ENCODE peak calls at places on chromosomes 7 and 10, in six cellular contexts. X is WTC11, E is fibroblast of pulmonary artery, J is adrenal gland, G is brain microvascular endothelial cell, U is GM10248. Q is an unnamed sample.

GRCh38 chr7:30225863-30226361 is 58.5 kb upstream of the ZNRF2 start:
- DNase-seq in X (no peak), E (peak), J (peak), G (peak), U (peak), Q (peak)

GRCh38 chr10:88227342-88228018 is 355.6 kb downstream of the RNLS start:
- DNase-seq in X (no peak), E (peak), J (no peak), G (peak), U (no peak), Q (no peak)

GRCh38 chr10:77201135-77202111 is 436.2 kb downstream of the KCNMA1 start:
- DNase-seq in X (no peak), E (peak), J (no peak), G (no peak), U (no peak), Q (no peak)

GRCh38 chr7:106523482-106523881 is 137.5 kb downstream of the CCDC71L start:
- DNase-seq in X (no peak), E (no peak), J (no peak), G (no peak), U (no peak), Q (no peak)

GRCh38 chr7:73894851-73895441 is 34.0 kb downstream of the TMEM270 start:
- DNase-seq in X (no peak), E (peak), J (no peak), G (peak), U (no peak), Q (no peak)

GRCh38 chr10:129929343-129930297 is 34.5 kb downstream of the EBF3 start:
- DNase-seq in X (peak), E (no peak), J (no peak), G (no peak), U (no peak), Q (no peak)

GRCh38 chr7:47724335-47724982 is 142.5 kb upstream of the TNS3 start:
- DNase-seq in X (no peak), E (peak), J (no peak), G (peak), U (no peak), Q (no peak)

GRCh38 chr10:1063232-1063862 is 7.2 kb downstream of the WDR37 start:
- DNase-seq in X (no peak), E (no peak), J (no peak), G (no peak), U (no peak), Q (no peak)

GRCh38 chr7:77456711-77457110 is 40.6 kb upstream of the GSAP start:
- DNase-seq in X (no peak), E (peak), J (no peak), G (no peak), U (no peak), Q (no peak)

GRCh38 chr7:70597071-70597470 is 534.9 kb upstream of the GALNT17 start:
- DNase-seq in X (no peak), E (no peak), J (no peak), G (no peak), U (no peak), Q (no peak)

GRCh38 chr7:23700058-23700457 is 10.0 kb upstream of the STK31 start:
- DNase-seq in X (no peak), E (no peak), J (no peak), G (no peak), U (no peak), Q (no peak)

GRCh38 chr10:59099536-59099935 is 76.9 kb upstream of the PHYHIPL start:
- DNase-seq in X (no peak), E (no peak), J (no peak), G (no peak), U (no peak), Q (no peak)

GRCh38 chr7:93544686-93545085 is 29.8 kb downstream of the CALCR start:
- DNase-seq in X (no peak), E (no peak), J (no peak), G (peak), U (no peak), Q (no peak)

GRCh38 chr10:73768881-73769280 is 13.0 kb upstream of the CHCHD1 start:
- DNase-seq in X (peak), E (no peak), J (no peak), G (no peak), U (peak), Q (peak)

GRCh38 chr10:68501691-68502090 is 25.6 kb downstream of the SLC25A16 start:
- DNase-seq in X (no peak), E (no peak), J (no peak), G (no peak), U (no peak), Q (no peak)

GRCh38 chr7:135943266-135943889 is 33.8 kb downstream of the MTPN start:
- DNase-seq in X (no peak), E (peak), J (no peak), G (no peak), U (no peak), Q (no peak)

GRCh38 chr7:81769891-81770818 is at the start of gene HGF:
- DNase-seq in X (peak), E (peak), J (peak), G (peak), U (no peak), Q (no peak)

GRCh38 chr7:26474596-26474995 is 182.9 kb downstream of the SNX10 start:
- DNase-seq in X (no peak), E (no peak), J (no peak), G (no peak), U (no peak), Q (no peak)
- TF ChIP-seq CTCF in X (no peak), E (no peak), J (no peak), G (no peak), U (no peak), Q (no peak)

GRCh38 chr7:115059312-115059711 is 137.4 kb downstream of the MDFIC start:
- DNase-seq in X (no peak), E (peak), J (no peak), G (no peak), U (no peak), Q (no peak)
- TF ChIP-seq CTCF in X (no peak), E (no peak), J (no peak), G (no peak), U (no peak), Q (no peak)

GRCh38 chr10:47358457-47358856 is 10.3 kb downstream of the RBP3 start:
- DNase-seq in X (no peak), E (no peak), J (no peak), G (no peak), U (no peak), Q (no peak)
- TF ChIP-seq CTCF in X (no peak), E (no peak), J (no peak), G (no peak), U (no peak), Q (no peak)

GRCh38 chr7:112789824-112790650 is at the start of gene TMEM168:
- DNase-seq in X (peak), E (peak), J (peak), G (peak), U (peak), Q (peak)
- TF ChIP-seq CTCF in X (no peak), E (no peak), J (no peak), G (no peak), U (no peak), Q (no peak)

DNA sequence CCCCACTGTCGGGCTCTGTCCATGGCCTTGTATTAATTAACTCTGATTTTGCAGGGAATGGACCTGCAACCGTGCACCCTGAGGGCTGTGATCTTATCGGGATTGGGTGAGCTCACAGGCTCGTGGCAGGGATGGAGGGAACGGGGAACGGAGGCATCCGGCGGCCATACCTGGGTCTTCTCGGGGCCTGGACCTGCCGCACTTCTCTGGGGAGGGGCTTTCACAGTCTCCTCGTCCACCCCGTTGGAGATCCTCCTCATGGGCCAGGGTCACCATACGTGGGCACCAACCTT is 57.5 kb upstream of the SHH start:
- DNase-seq in X (no peak), E (no peak), J (peak), G (no peak), U (no peak), Q (no peak)
- TF ChIP-seq CTCF in X (no peak), E (no peak), J (no peak), G (no peak), U (no peak), Q (no peak)

Q was measured in GM20000.